ENCODE peak calls at places on chromosome 12, in nine cellular contexts. One of them, this sample, is unnamed. For H3K4me1, the result is how much of the 10 kb centered on the place peaks cover.

GRCh38 chr12:58452546-58452945 is 467.8 kb downstream of the LRIG3 start:
- DNase-seq in heart right ventricle: no peak
- DNase-seq in ovary: no peak
- DNase-seq in CD8-positive, alpha-beta T cell: no peak
- DNase-seq in tibial artery: no peak
- DNase-seq in upper lobe of left lung: no peak
- DNase-seq in thoracic aorta: no peak
- DNase-seq in esophagus squamous epithelium: no peak
- DNase-seq in astrocyte: peak
- DNase-seq in this sample: no peak

GRCh38 chr12:53231859-53232640 is at the start of gene RARG:
- DNase-seq in CD8-positive, alpha-beta T cell: peak
- DNase-seq in tibial artery: peak
- DNase-seq in esophagus squamous epithelium: no peak
- DNase-seq in thoracic aorta: peak
- DNase-seq in ovary: peak
- DNase-seq in astrocyte: peak
- DNase-seq in upper lobe of left lung: peak
- DNase-seq in heart right ventricle: no peak
- DNase-seq in this sample: no peak

GRCh38 chr12:114767906-114768697 is 84.1 kb upstream of the TBX3 start:
- DNase-seq in CD8-positive, alpha-beta T cell: no peak
- DNase-seq in thoracic aorta: no peak
- DNase-seq in ovary: peak
- DNase-seq in esophagus squamous epithelium: no peak
- DNase-seq in tibial artery: no peak
- DNase-seq in heart right ventricle: no peak
- DNase-seq in astrocyte: no peak
- DNase-seq in upper lobe of left lung: no peak
- DNase-seq in this sample: no peak

GRCh38 chr12:80596509-80596908 is 110.9 kb upstream of the MYF6 start:
- DNase-seq in ovary: no peak
- DNase-seq in heart right ventricle: no peak
- DNase-seq in upper lobe of left lung: no peak
- DNase-seq in astrocyte: no peak
- DNase-seq in CD8-positive, alpha-beta T cell: no peak
- DNase-seq in esophagus squamous epithelium: no peak
- DNase-seq in thoracic aorta: no peak
- DNase-seq in tibial artery: no peak
- DNase-seq in this sample: no peak

GRCh38 chr12:104424955-104425354 is 31.8 kb upstream of the CHST11 start:
- DNase-seq in ovary: no peak
- DNase-seq in heart right ventricle: no peak
- DNase-seq in CD8-positive, alpha-beta T cell: no peak
- DNase-seq in upper lobe of left lung: no peak
- DNase-seq in astrocyte: no peak
- DNase-seq in thoracic aorta: no peak
- DNase-seq in esophagus squamous epithelium: no peak
- DNase-seq in tibial artery: no peak
- DNase-seq in this sample: no peak

GRCh38 chr12:3704512-3705348 is 48.2 kb downstream of the CRACR2A start:
- DNase-seq in heart right ventricle: no peak
- DNase-seq in thoracic aorta: no peak
- DNase-seq in esophagus squamous epithelium: no peak
- DNase-seq in tibial artery: no peak
- DNase-seq in astrocyte: no peak
- DNase-seq in ovary: peak
- DNase-seq in CD8-positive, alpha-beta T cell: no peak
- DNase-seq in upper lobe of left lung: no peak
- DNase-seq in this sample: no peak

GRCh38 chr12:96427269-96427729 is 27.1 kb upstream of the CDK17 start:
- DNase-seq in tibial artery: peak
- DNase-seq in ovary: no peak
- DNase-seq in CD8-positive, alpha-beta T cell: no peak
- DNase-seq in upper lobe of left lung: no peak
- DNase-seq in esophagus squamous epithelium: no peak
- DNase-seq in heart right ventricle: peak
- DNase-seq in thoracic aorta: peak
- DNase-seq in astrocyte: peak
- DNase-seq in this sample: no peak

GRCh38 chr12:4918950-4919660 is 9.4 kb downstream of the KCNA1 start:
- DNase-seq in esophagus squamous epithelium: no peak
- DNase-seq in thoracic aorta: no peak
- DNase-seq in astrocyte: peak
- DNase-seq in upper lobe of left lung: no peak
- DNase-seq in heart right ventricle: no peak
- DNase-seq in ovary: no peak
- DNase-seq in tibial artery: no peak
- DNase-seq in CD8-positive, alpha-beta T cell: no peak
- DNase-seq in this sample: no peak

GRCh38 chr12:78392918-78393317 is 471.7 kb upstream of the SYT1 start:
- DNase-seq in CD8-positive, alpha-beta T cell: no peak
- DNase-seq in heart right ventricle: no peak
- DNase-seq in thoracic aorta: no peak
- DNase-seq in upper lobe of left lung: no peak
- DNase-seq in ovary: no peak
- DNase-seq in tibial artery: no peak
- DNase-seq in astrocyte: peak
- DNase-seq in esophagus squamous epithelium: no peak
- DNase-seq in this sample: no peak

GRCh38 chr12:58424735-58425379 is 483.5 kb downstream of the ATP23 start:
- DNase-seq in thoracic aorta: no peak
- DNase-seq in CD8-positive, alpha-beta T cell: no peak
- DNase-seq in heart right ventricle: no peak
- DNase-seq in esophagus squamous epithelium: no peak
- DNase-seq in upper lobe of left lung: no peak
- DNase-seq in astrocyte: no peak
- DNase-seq in tibial artery: no peak
- DNase-seq in ovary: no peak
- DNase-seq in this sample: no peak

GRCh38 chr12:112537710-112538396 is 119.1 kb downstream of the PTPN11 start:
- DNase-seq in heart right ventricle: no peak
- DNase-seq in ovary: no peak
- DNase-seq in CD8-positive, alpha-beta T cell: no peak
- DNase-seq in esophagus squamous epithelium: no peak
- DNase-seq in tibial artery: no peak
- DNase-seq in upper lobe of left lung: no peak
- DNase-seq in thoracic aorta: no peak
- DNase-seq in astrocyte: peak
- DNase-seq in this sample: no peak

GRCh38 chr12:40099423-40099853 is 6.4 kb downstream of the SLC2A13 start:
- DNase-seq in heart right ventricle: no peak
- DNase-seq in upper lobe of left lung: no peak
- DNase-seq in thoracic aorta: no peak
- DNase-seq in tibial artery: no peak
- DNase-seq in esophagus squamous epithelium: no peak
- DNase-seq in CD8-positive, alpha-beta T cell: no peak
- DNase-seq in astrocyte: no peak
- DNase-seq in ovary: no peak
- DNase-seq in this sample: no peak

GRCh38 chr12:115519887-115520286 is 757.6 kb downstream of the MED13L start:
- DNase-seq in CD8-positive, alpha-beta T cell: no peak
- DNase-seq in heart right ventricle: no peak
- DNase-seq in thoracic aorta: no peak
- DNase-seq in astrocyte: no peak
- DNase-seq in ovary: no peak
- DNase-seq in tibial artery: no peak
- DNase-seq in upper lobe of left lung: no peak
- DNase-seq in esophagus squamous epithelium: no peak
- DNase-seq in this sample: no peak

GRCh38 chr12:51579321-51579850 is 11.6 kb upstream of the SCN8A start:
- DNase-seq in heart right ventricle: no peak
- DNase-seq in astrocyte: no peak
- DNase-seq in upper lobe of left lung: no peak
- DNase-seq in CD8-positive, alpha-beta T cell: no peak
- DNase-seq in esophagus squamous epithelium: no peak
- DNase-seq in tibial artery: no peak
- DNase-seq in ovary: no peak
- DNase-seq in thoracic aorta: no peak
- DNase-seq in this sample: no peak

DNA sequence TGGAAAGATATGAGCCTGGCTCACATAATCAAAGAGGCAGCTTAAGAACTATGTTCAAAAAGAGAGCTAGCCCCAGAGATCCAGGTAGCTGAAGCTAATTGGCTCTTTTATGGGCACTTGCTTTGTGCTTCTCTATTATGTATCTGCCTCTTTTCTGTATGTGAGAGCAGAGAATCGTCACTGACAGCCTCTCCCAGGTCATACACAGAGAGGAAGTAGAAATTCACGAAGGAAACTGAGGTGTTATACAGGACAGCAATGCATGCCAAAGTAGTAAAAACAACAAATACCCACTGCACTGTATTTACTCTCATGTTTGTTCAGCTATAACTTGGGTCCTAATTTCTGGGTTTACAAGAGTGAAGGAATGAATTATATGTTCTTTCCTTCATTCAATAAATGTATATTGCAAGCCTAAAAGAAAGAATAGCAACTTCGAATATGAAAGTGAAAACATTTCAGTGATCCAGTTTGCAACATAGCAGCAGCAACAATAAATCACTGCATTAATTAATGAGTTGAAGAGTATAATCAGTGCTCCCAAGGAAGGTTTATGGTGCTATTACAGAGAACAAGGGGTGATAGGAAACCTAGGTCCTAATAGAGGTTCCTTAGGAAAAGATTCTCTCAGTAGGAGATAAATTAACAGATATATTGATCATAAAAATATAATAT is 47.1 kb upstream of the ATXN7L3B start:
- DNase-seq in heart right ventricle: no peak
- DNase-seq in esophagus squamous epithelium: no peak
- DNase-seq in thoracic aorta: no peak
- DNase-seq in CD8-positive, alpha-beta T cell: no peak
- DNase-seq in upper lobe of left lung: no peak
- DNase-seq in tibial artery: no peak
- DNase-seq in ovary: no peak
- DNase-seq in astrocyte: no peak
- DNase-seq in this sample: no peak
- H3K27ac ChIP-seq in heart right ventricle: no peak
- H3K27ac ChIP-seq in esophagus squamous epithelium: no peak
- H3K27ac ChIP-seq in thoracic aorta: no peak
- H3K27ac ChIP-seq in CD8-positive, alpha-beta T cell: no peak
- H3K27ac ChIP-seq in upper lobe of left lung: no peak
- H3K27ac ChIP-seq in tibial artery: no peak
- H3K27ac ChIP-seq in ovary: no peak
- H3K27ac ChIP-seq in astrocyte: no peak
- H3K27ac ChIP-seq in this sample: no peak

DNA sequence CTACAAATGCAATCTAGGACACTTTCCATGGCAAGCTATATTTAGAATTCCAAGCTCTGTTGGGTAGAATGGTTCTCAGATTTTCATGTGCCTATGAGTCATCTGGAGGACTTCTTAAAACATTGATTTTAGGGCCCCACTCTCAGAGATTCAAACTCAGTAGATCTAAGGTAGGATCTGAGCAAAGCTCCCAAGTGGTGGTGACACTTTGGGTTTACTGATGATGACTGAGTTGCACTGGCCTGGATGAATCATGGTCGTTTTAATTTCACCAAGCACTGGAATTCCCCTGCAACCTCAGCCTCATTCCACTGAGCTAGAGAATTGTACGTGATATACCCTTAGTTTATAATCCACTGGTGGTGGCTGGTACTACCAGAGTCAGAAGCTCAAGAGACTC is 86.5 kb downstream of the PPM1H start:
- DNase-seq in upper lobe of left lung: no peak
- DNase-seq in thoracic aorta: no peak
- DNase-seq in tibial artery: no peak
- DNase-seq in astrocyte: peak
- DNase-seq in heart right ventricle: no peak
- DNase-seq in esophagus squamous epithelium: no peak
- DNase-seq in CD8-positive, alpha-beta T cell: no peak
- DNase-seq in ovary: no peak
- DNase-seq in this sample: no peak
- TF ChIP-seq CTCF in upper lobe of left lung: no peak
- TF ChIP-seq CTCF in thoracic aorta: no peak
- TF ChIP-seq CTCF in tibial artery: no peak
- TF ChIP-seq CTCF in astrocyte: no peak
- TF ChIP-seq CTCF in heart right ventricle: no peak
- TF ChIP-seq CTCF in esophagus squamous epithelium: no peak
- TF ChIP-seq CTCF in CD8-positive, alpha-beta T cell: no peak
- TF ChIP-seq CTCF in ovary: no peak
- TF ChIP-seq CTCF in this sample: no peak

GRCh38 chr12:102316723-102317122 is 119.1 kb upstream of the PMCH start:
- DNase-seq in heart right ventricle: no peak
- DNase-seq in upper lobe of left lung: no peak
- DNase-seq in ovary: no peak
- DNase-seq in astrocyte: no peak
- DNase-seq in thoracic aorta: no peak
- DNase-seq in esophagus squamous epithelium: no peak
- DNase-seq in tibial artery: no peak
- DNase-seq in CD8-positive, alpha-beta T cell: no peak
- DNase-seq in this sample: no peak
- H3K4me1 ChIP-seq in heart right ventricle: under half
- H3K4me1 ChIP-seq in upper lobe of left lung: under half
- H3K4me1 ChIP-seq in ovary: under half
- H3K4me1 ChIP-seq in astrocyte: under half
- H3K4me1 ChIP-seq in thoracic aorta: under half
- H3K4me1 ChIP-seq in esophagus squamous epithelium: under half
- H3K4me1 ChIP-seq in tibial artery: under half
- H3K4me1 ChIP-seq in CD8-positive, alpha-beta T cell: under half
- H3K4me1 ChIP-seq in this sample: under half

DNA sequence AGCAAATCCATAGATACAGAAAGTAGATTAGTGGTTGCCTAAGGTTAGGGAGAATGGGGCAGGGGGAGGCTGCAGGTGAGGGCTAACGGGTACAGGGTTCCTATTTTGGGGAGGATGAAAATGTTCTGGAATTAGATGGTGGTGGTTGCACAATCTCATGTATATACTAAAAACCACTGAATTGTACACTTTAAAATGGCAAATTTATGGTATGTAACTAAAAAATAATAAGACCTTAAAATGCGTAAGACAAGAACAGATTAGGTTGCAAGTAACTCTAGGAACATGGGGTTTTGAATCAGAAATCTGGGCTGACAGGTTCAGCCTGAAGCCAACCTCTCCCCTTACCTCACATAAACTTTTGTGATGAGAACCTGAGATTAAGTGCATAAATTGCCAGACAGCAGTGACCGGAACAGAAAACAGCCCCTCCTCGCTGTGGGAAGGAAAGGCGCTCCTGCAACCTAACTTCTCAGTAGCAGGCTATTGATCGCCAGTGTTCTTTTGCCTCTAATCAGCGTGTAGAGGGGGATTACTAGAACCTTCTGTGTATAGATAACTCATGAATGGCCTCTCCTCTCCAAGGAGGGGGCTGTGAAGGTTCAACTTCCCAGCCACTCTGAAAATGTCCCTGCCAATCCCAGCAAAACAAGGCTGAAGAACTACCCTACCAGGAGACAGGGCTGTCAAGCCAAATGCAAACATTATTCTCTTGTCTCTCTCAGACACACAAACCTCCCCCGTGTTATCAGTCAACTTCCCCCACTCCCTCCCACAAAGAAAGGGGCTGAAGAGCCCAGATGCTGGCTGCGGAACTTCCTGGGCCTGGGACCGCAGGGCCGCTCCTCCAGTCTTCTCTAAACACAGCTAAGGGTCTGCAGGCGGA is 1.9 kb downstream of the SSH1 start:
- DNase-seq in heart right ventricle: no peak
- DNase-seq in CD8-positive, alpha-beta T cell: no peak
- DNase-seq in thoracic aorta: no peak
- DNase-seq in esophagus squamous epithelium: no peak
- DNase-seq in astrocyte: peak
- DNase-seq in tibial artery: no peak
- DNase-seq in ovary: no peak
- DNase-seq in upper lobe of left lung: no peak
- DNase-seq in this sample: no peak
- H3K27ac ChIP-seq in heart right ventricle: peak
- H3K27ac ChIP-seq in CD8-positive, alpha-beta T cell: peak
- H3K27ac ChIP-seq in thoracic aorta: peak
- H3K27ac ChIP-seq in esophagus squamous epithelium: peak
- H3K27ac ChIP-seq in astrocyte: peak
- H3K27ac ChIP-seq in tibial artery: peak
- H3K27ac ChIP-seq in ovary: peak
- H3K27ac ChIP-seq in upper lobe of left lung: peak
- H3K27ac ChIP-seq in this sample: peak

GRCh38 chr12:72264548-72265175 is 7.5 kb upstream of the TRHDE start:
- DNase-seq in astrocyte: no peak
- DNase-seq in ovary: no peak
- DNase-seq in heart right ventricle: no peak
- DNase-seq in CD8-positive, alpha-beta T cell: no peak
- DNase-seq in upper lobe of left lung: no peak
- DNase-seq in esophagus squamous epithelium: no peak
- DNase-seq in thoracic aorta: no peak
- DNase-seq in tibial artery: no peak
- DNase-seq in this sample: no peak
- TF ChIP-seq CTCF in astrocyte: peak
- TF ChIP-seq CTCF in ovary: no peak
- TF ChIP-seq CTCF in heart right ventricle: peak
- TF ChIP-seq CTCF in CD8-positive, alpha-beta T cell: no peak
- TF ChIP-seq CTCF in upper lobe of left lung: no peak
- TF ChIP-seq CTCF in esophagus squamous epithelium: no peak
- TF ChIP-seq CTCF in thoracic aorta: peak
- TF ChIP-seq CTCF in tibial artery: peak
- TF ChIP-seq CTCF in this sample: peak